ENCODE peak calls at places on chromosomes 5 and 9, in four cellular contexts. One of them, this sample, is unnamed.

GRCh38 chr5:62790348-62790747 is 211.7 kb downstream of the LRRC70 start:
- DNase-seq in retina: no peak
- DNase-seq in type B pancreatic cell: no peak
- DNase-seq in DMS153: peak; percentile 69
- DNase-seq in this sample: no peak

GRCh38 chr5:2699686-2700085 is 51.8 kb downstream of the IRX2 start:
- DNase-seq in retina: no peak
- DNase-seq in DMS153: no peak
- DNase-seq in type B pancreatic cell: no peak
- DNase-seq in this sample: no peak

GRCh38 chr5:39191216-39191615 is 28.1 kb downstream of the FYB1 start:
- DNase-seq in type B pancreatic cell: no peak
- DNase-seq in retina: no peak
- DNase-seq in DMS153: no peak
- DNase-seq in this sample: peak; percentile 12

GRCh38 chr5:179679014-179679674 is 1.7 kb downstream of the CBY3 start:
- DNase-seq in retina: peak; percentile 92
- DNase-seq in DMS153: peak; percentile 80
- DNase-seq in type B pancreatic cell: peak; percentile 76
- DNase-seq in this sample: peak; percentile 95

GRCh38 chr5:173745123-173745522 is 128.7 kb upstream of the BOD1 start:
- DNase-seq in DMS153: peak; percentile 28
- DNase-seq in retina: no peak
- DNase-seq in type B pancreatic cell: no peak
- DNase-seq in this sample: no peak

GRCh38 chr5:17061973-17062470 is 125.9 kb upstream of the MYO10 start:
- DNase-seq in retina: no peak
- DNase-seq in DMS153: no peak
- DNase-seq in type B pancreatic cell: no peak
- DNase-seq in this sample: no peak

GRCh38 chr5:148956632-148957385 is 106.1 kb downstream of the SH3TC2 start:
- DNase-seq in retina: peak; percentile 34
- DNase-seq in DMS153: no peak
- DNase-seq in type B pancreatic cell: no peak
- DNase-seq in this sample: no peak

GRCh38 chr5:103010120-103010666 is 109.7 kb downstream of the GIN1 start:
- DNase-seq in DMS153: no peak
- DNase-seq in type B pancreatic cell: no peak
- DNase-seq in retina: no peak
- DNase-seq in this sample: no peak

GRCh38 chr5:150227606-150228273 is 37.9 kb downstream of the SLC6A7 start:
- DNase-seq in DMS153: no peak
- DNase-seq in retina: no peak
- DNase-seq in type B pancreatic cell: no peak
- DNase-seq in this sample: no peak

GRCh38 chr5:10331341-10331796 is 22.1 kb upstream of the MARCHF6 start:
- DNase-seq in DMS153: peak; percentile 97
- DNase-seq in type B pancreatic cell: peak; percentile 61
- DNase-seq in retina: no peak
- DNase-seq in this sample: no peak

GRCh38 chr9:34710023-34710422 is at the start of gene CCL21:
- DNase-seq in retina: no peak
- DNase-seq in DMS153: no peak
- DNase-seq in type B pancreatic cell: no peak
- DNase-seq in this sample: no peak

GRCh38 chr5:172918421-172919371 is 40.5 kb upstream of the RPL26L1 start:
- DNase-seq in retina: no peak
- DNase-seq in DMS153: no peak
- DNase-seq in type B pancreatic cell: no peak
- DNase-seq in this sample: no peak

GRCh38 chr9:120791161-120791560 is 2.1 kb downstream of the FBXW2 start:
- DNase-seq in DMS153: no peak
- DNase-seq in type B pancreatic cell: no peak
- DNase-seq in retina: no peak
- DNase-seq in this sample: no peak

GRCh38 chr9:134858051-134858841 is 22.4 kb upstream of the FCN2 start:
- DNase-seq in DMS153: no peak
- DNase-seq in type B pancreatic cell: peak; percentile 58
- DNase-seq in retina: no peak
- DNase-seq in this sample: no peak

GRCh38 chr9:135517407-135517822 is 3.8 kb upstream of the LCN1 start:
- DNase-seq in DMS153: no peak
- DNase-seq in retina: no peak
- DNase-seq in type B pancreatic cell: peak; percentile 45
- DNase-seq in this sample: no peak

GRCh38 chr5:127001621-127002296 is 28.6 kb downstream of the MARCHF3 start:
- DNase-seq in retina: no peak
- DNase-seq in DMS153: no peak
- DNase-seq in type B pancreatic cell: no peak
- DNase-seq in this sample: no peak

GRCh38 chr5:1190915-1191314 is 10.5 kb upstream of the SLC6A19 start:
- DNase-seq in DMS153: no peak
- DNase-seq in retina: no peak
- DNase-seq in type B pancreatic cell: no peak
- DNase-seq in this sample: no peak

This sample was measured in esophagus muscularis mucosa.